ENCODE peak calls at places on chromosomes 12 and 14, in four cellular contexts. One of them, this sample, is unnamed.

GRCh38 chr14:95265106-95266094 is 54.3 kb downstream of the CLMN start:
- DNase-seq in activated CD4-positive, alpha-beta T cell treated with anti-CD3 and anti-CD28 coated beads for 1 hour: no peak
- DNase-seq in fibroblast of lung: peak; percentile 99
- DNase-seq in testis: peak; percentile 31
- DNase-seq in this sample: peak; percentile 59

GRCh38 chr12:5900533-5901255 is 44.4 kb downstream of the ANO2 start:
- DNase-seq in activated CD4-positive, alpha-beta T cell treated with anti-CD3 and anti-CD28 coated beads for 1 hour: no peak
- DNase-seq in fibroblast of lung: no peak
- DNase-seq in testis: no peak
- DNase-seq in this sample: no peak

GRCh38 chr14:61531741-61532505 is 163.4 kb upstream of the HIF1A start:
- DNase-seq in activated CD4-positive, alpha-beta T cell treated with anti-CD3 and anti-CD28 coated beads for 1 hour: no peak
- DNase-seq in fibroblast of lung: no peak
- DNase-seq in testis: no peak
- DNase-seq in this sample: no peak

GRCh38 chr14:81727243-81727642 is 193.6 kb upstream of the SEL1L start:
- DNase-seq in activated CD4-positive, alpha-beta T cell treated with anti-CD3 and anti-CD28 coated beads for 1 hour: no peak
- DNase-seq in fibroblast of lung: peak; percentile 4
- DNase-seq in testis: no peak
- DNase-seq in this sample: peak; percentile 95

GRCh38 chr14:61477845-61478438 is 156.6 kb downstream of the PRKCH start:
- DNase-seq in activated CD4-positive, alpha-beta T cell treated with anti-CD3 and anti-CD28 coated beads for 1 hour: peak; percentile 24
- DNase-seq in fibroblast of lung: peak; percentile 47
- DNase-seq in testis: peak; percentile 55
- DNase-seq in this sample: peak; percentile 96

GRCh38 chr14:104086210-104086660 is 735 bp downstream of the ASPG start:
- DNase-seq in activated CD4-positive, alpha-beta T cell treated with anti-CD3 and anti-CD28 coated beads for 1 hour: no peak
- DNase-seq in fibroblast of lung: no peak
- DNase-seq in testis: no peak
- DNase-seq in this sample: no peak

GRCh38 chr12:130420071-130420470 is 82.4 kb downstream of the PIWIL1 start:
- DNase-seq in activated CD4-positive, alpha-beta T cell treated with anti-CD3 and anti-CD28 coated beads for 1 hour: no peak
- DNase-seq in fibroblast of lung: no peak
- DNase-seq in testis: no peak
- DNase-seq in this sample: no peak

GRCh38 chr12:123450636-123451035 is 7.3 kb upstream of the SNRNP35 start:
- DNase-seq in activated CD4-positive, alpha-beta T cell treated with anti-CD3 and anti-CD28 coated beads for 1 hour: no peak
- DNase-seq in fibroblast of lung: no peak
- DNase-seq in testis: no peak
- DNase-seq in this sample: no peak

GRCh38 chr14:68979722-68980552 is 835 bp upstream of the ACTN1 start:
- DNase-seq in activated CD4-positive, alpha-beta T cell treated with anti-CD3 and anti-CD28 coated beads for 1 hour: no peak
- DNase-seq in fibroblast of lung: peak; percentile 78
- DNase-seq in testis: no peak
- DNase-seq in this sample: peak; percentile 42